ENCODE peak calls at places on chromosomes 4 and X, in nine cellular contexts. B is stimulated activated CD8-positive, alpha-beta memory T cell treated with anti-CD3 and anti-CD28 coated beads, Interleukin-4, amount 100 ng/mL, for 24 hours; P is dermis blood vessel endothelial cell; H is NCI-H1092; L is non-pigmented ciliary epithelial cell; R is GM13977; Y is caudate nucleus; O is NCI-H187; K is heart left ventricle. I is an unnamed sample.

GRCh38 chr4:8580321-8581093 is at the start of gene GPR78:
- DNase-seq in B (peak), P (peak), H (no peak), L (no peak), R (peak), Y (no peak), O (no peak), K (peak), I (peak)

GRCh38 chr4:154928640-154929257 is 147.7 kb downstream of the RBM46 start:
- DNase-seq in B (no peak), P (no peak), H (no peak), L (peak), R (no peak), Y (no peak), O (no peak), K (no peak), I (peak)

GRCh38 chr4:89055157-89056080 is 1.6 kb downstream of the FAM13A start:
- DNase-seq in B (no peak), P (no peak), H (no peak), L (no peak), R (no peak), Y (no peak), O (no peak), K (no peak), I (no peak)

GRCh38 chr4:83413676-83414075 is 41.9 kb downstream of the HELQ start:
- DNase-seq in B (no peak), P (no peak), H (no peak), L (no peak), R (no peak), Y (no peak), O (no peak), K (no peak), I (no peak)

GRCh38 chr4:151000747-151001429 is 14.2 kb downstream of the LRBA start:
- DNase-seq in B (no peak), P (no peak), H (no peak), L (no peak), R (no peak), Y (no peak), O (no peak), K (no peak), I (no peak)

GRCh38 chr4:135564090-135564489 is 1362.5 kb upstream of the PABPC4L start:
- DNase-seq in B (no peak), P (no peak), H (no peak), L (no peak), R (no peak), Y (no peak), O (no peak), K (no peak), I (no peak)

GRCh38 chr4:105181259-105181658 is 34.6 kb downstream of the TET2 start:
- DNase-seq in B (no peak), P (no peak), H (no peak), L (no peak), R (no peak), Y (no peak), O (no peak), K (no peak), I (no peak)

GRCh38 chr4:154503598-154503997 is 12.0 kb upstream of the DCHS2 start:
- DNase-seq in B (no peak), P (peak), H (no peak), L (no peak), R (no peak), Y (no peak), O (no peak), K (no peak), I (no peak)

GRCh38 chrX:155071694-155072215 is 447 bp downstream of the BRCC3 start:
- DNase-seq in B (peak), P (peak), H (no peak), L (no peak), R (no peak), Y (peak), O (no peak), K (no peak), I (no peak)

I was measured in glomerular endothelial cell.